ENCODE peak calls at places on chromosomes 16 and 17, in nine cellular contexts. S, C, F, L, V, R, X, Y and T are unnamed samples.

GRCh38 chr17:49496183-49496865 is 1.2 kb downstream of the NGFR start:
- DNase-seq in V (peak; percentile 30), R (no peak), X (no peak), C (peak; percentile 89), Y (no peak), F (peak; percentile 10), S (peak; percentile 83), L (peak; percentile 59), T (peak; percentile 54)

GRCh38 chr16:28902909-28903308 is 22.1 kb downstream of the RABEP2 start:
- DNase-seq in C (no peak), L (no peak), X (no peak), Y (no peak), F (no peak), S (no peak), V (no peak), R (no peak), T (no peak)

GRCh38 chr16:75080205-75081029 is 36.2 kb downstream of the LDHD start:
- DNase-seq in R (no peak), V (peak; percentile 69), S (no peak), F (peak; percentile 14), C (no peak), X (no peak), Y (no peak), L (peak; percentile 17), T (peak; percentile 35)

GRCh38 chr17:17785407-17785806 is 51.4 kb downstream of the SREBF1 start:
- DNase-seq in L (no peak), R (no peak), Y (no peak), V (no peak), F (no peak), C (no peak), S (no peak), X (no peak), T (no peak)

GRCh38 chr17:72139213-72139612 is 18.4 kb downstream of the SOX9 start:
- DNase-seq in C (no peak), L (no peak), Y (no peak), F (no peak), R (no peak), X (no peak), S (no peak), V (peak; percentile 72), T (peak; percentile 71)

GRCh38 chr16:23124315-23124714 is 24.9 kb downstream of the USP31 start:
- DNase-seq in F (peak; percentile 49), Y (peak; percentile 55), V (peak; percentile 93), R (peak; percentile 74), L (peak; percentile 73), S (no peak), C (no peak), X (no peak), T (peak; percentile 68)

GRCh38 chr16:31874354-31875111 is 926 bp downstream of the ZNF267 start:
- DNase-seq in C (peak; percentile 52), Y (peak; percentile 48), R (peak; percentile 68), S (no peak), F (no peak), X (no peak), V (peak; percentile 69), L (peak; percentile 55), T (peak; percentile 50)

GRCh38 chr16:57345021-57345420 is 13.6 kb upstream of the CCL22 start:
- DNase-seq in R (no peak), X (no peak), S (no peak), L (no peak), F (no peak), Y (no peak), V (no peak), C (no peak), T (no peak)

GRCh38 chr16:27795992-27796614 is 246.2 kb downstream of the KATNIP start:
- DNase-seq in S (no peak), F (peak; percentile 3), Y (peak; percentile 52), R (peak; percentile 51), V (peak; percentile 28), C (no peak), X (no peak), L (peak; percentile 46), T (peak; percentile 43)

GRCh38 chr16:66905633-66906539 is 12.8 kb downstream of the CDH16 start:
- DNase-seq in Y (peak; percentile 85), F (no peak), R (no peak), S (no peak), X (no peak), C (no peak), V (no peak), L (no peak), T (no peak)